ENCODE peak calls at places on chromosomes 5 and 9, in nine cellular contexts. X, Q, B, I, H, L, F, U and R are unnamed samples.

GRCh38 chr5:83044941-83045340 is 32.3 kb downstream of the TMEM167A start:
- DNase-seq in X (no peak), Q (no peak), B (no peak), I (no peak), H (no peak), L (no peak), F (no peak), U (no peak), R (no peak)

GRCh38 chr5:43674536-43674935 is 71.6 kb downstream of the NNT start:
- DNase-seq in X (peak), Q (no peak), B (no peak), I (peak), H (no peak), L (peak), F (no peak), U (no peak), R (peak)

GRCh38 chr5:160774646-160775313 is 77.2 kb downstream of the ATP10B start:
- DNase-seq in X (no peak), Q (no peak), B (no peak), I (no peak), H (no peak), L (no peak), F (no peak), U (no peak), R (no peak)

GRCh38 chr5:27854243-27854852 is 816.0 kb upstream of the CDH9 start:
- DNase-seq in X (peak), Q (no peak), B (no peak), I (no peak), H (no peak), L (no peak), F (no peak), U (no peak), R (no peak)

GRCh38 chr5:69493235-69493925 is 790 bp downstream of the OCLN start:
- DNase-seq in X (no peak), Q (peak), B (peak), I (no peak), H (peak), L (no peak), F (peak), U (peak), R (peak)

GRCh38 chr5:6766558-6767191 is 53.4 kb downstream of the TENT4A start:
- DNase-seq in X (no peak), Q (peak), B (no peak), I (peak), H (no peak), L (peak), F (no peak), U (no peak), R (peak)

GRCh38 chr9:121424024-121424432 is 54.0 kb upstream of the STOM start:
- DNase-seq in X (no peak), Q (no peak), B (no peak), I (no peak), H (no peak), L (no peak), F (no peak), U (no peak), R (no peak)

GRCh38 chr5:73498057-73498992 is at the start of gene BTF3:
- DNase-seq in X (peak), Q (peak), B (peak), I (peak), H (peak), L (peak), F (peak), U (peak), R (peak)

GRCh38 chr9:37998881-37999311 is 70.1 kb downstream of the SHB start:
- DNase-seq in X (peak), Q (no peak), B (no peak), I (no peak), H (no peak), L (peak), F (no peak), U (no peak), R (no peak)

GRCh38 chr5:73638344-73639095 is 12.5 kb downstream of the ARHGEF28 start:
- DNase-seq in X (peak), Q (no peak), B (no peak), I (peak), H (no peak), L (peak), F (no peak), U (no peak), R (peak)

DNA sequence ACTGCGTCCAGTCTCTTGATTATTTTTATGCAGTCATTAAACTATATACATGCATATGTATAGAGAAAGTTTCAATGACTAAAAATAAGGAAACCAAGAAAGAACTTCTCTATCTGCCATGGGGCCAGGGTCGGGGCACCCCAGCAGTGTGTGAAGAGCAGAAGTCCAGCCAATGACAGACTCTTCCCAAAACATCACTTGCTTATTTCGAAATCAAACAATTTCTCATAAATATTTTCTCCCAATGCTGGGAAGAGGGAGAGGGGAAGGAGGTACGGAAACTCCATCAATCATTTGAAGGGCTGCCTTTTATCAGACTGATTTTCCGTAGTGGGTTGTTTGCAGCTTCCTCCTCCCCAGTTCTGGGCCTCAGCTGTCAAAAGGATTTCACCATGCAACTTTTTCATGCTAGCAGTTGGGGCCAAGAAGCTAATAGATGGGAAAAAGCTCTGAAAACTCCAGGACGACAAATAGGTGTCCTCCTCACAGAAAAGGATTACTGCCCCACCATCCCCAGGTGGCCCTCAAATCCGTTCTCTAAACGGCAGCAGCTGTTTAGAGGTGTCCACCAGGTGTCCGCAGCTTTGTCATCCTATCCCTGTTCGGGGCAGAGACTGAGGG is 617 bp upstream of the FPGS start:
- DNase-seq in X (peak), Q (no peak), B (no peak), I (no peak), H (no peak), L (no peak), F (no peak), U (no peak), R (peak)
- TF ChIP-seq CTCF in X (peak), Q (no peak), B (peak), I (peak), H (peak), L (no peak), F (no peak), U (no peak), R (no peak)

GRCh38 chr9:35871514-35871913 is 1.3 kb upstream of the OR13J1 start:
- DNase-seq in X (no peak), Q (no peak), B (no peak), I (no peak), H (no peak), L (no peak), F (no peak), U (no peak), R (no peak)

GRCh38 chr9:35867538-35867937 is 2.7 kb downstream of the OR13J1 start:
- DNase-seq in X (no peak), Q (no peak), B (no peak), I (no peak), H (no peak), L (no peak), F (no peak), U (no peak), R (no peak)

GRCh38 chr9:35870351-35870923 is at the start of gene OR13J1:
- DNase-seq in X (no peak), Q (no peak), B (no peak), I (no peak), H (no peak), L (no peak), F (no peak), U (no peak), R (no peak)

GRCh38 chr9:35869621-35870216 is 482 bp downstream of the OR13J1 start:
- DNase-seq in X (no peak), Q (no peak), B (no peak), I (no peak), H (no peak), L (no peak), F (no peak), U (no peak), R (no peak)

GRCh38 chr9:35868972-35869371 is 1.2 kb downstream of the OR13J1 start:
- DNase-seq in X (peak), Q (no peak), B (no peak), I (no peak), H (no peak), L (no peak), F (no peak), U (no peak), R (no peak)
- TF ChIP-seq CTCF in X (no peak), Q (no peak), B (no peak), I (no peak), H (no peak), L (no peak), F (no peak), U (no peak), R (no peak)

DNA sequence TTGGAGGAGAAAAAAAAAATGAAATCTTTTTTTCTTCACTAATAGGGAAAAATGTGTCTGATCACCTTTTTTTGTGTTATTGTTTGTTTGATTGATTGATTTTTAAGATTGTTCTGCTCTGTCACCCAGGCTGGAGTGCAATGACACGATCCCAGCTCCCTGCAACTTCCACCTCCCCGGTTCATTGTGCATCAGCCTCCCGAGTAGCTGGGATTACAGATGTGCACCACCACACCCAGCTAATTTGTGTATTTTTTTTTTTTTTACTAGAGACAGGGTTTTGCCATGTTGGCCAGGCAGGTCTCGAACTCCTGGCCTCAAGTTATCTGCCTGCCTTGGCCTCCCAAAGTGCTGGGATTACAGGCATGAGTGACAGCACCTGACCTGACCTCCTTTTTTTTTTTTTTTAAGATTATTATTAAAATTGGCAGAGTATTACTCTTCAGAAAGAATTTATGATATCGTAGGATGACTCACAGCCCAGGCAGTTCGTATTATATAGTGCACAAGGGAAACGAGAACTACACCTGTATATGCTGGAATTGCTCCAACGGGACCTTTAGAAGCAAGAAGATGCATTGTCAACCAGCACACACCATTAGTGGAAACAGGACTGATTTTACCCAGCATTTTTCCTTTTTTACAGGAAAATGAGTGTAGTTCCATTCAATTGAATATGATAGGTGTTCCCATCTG is 27.7 kb downstream of the FUBP3 start:
- DNase-seq in X (peak), Q (no peak), B (no peak), I (no peak), H (no peak), L (peak), F (no peak), U (no peak), R (peak)
- TF ChIP-seq CTCF in X (no peak), Q (no peak), B (no peak), I (no peak), H (no peak), L (no peak), F (no peak), U (no peak), R (no peak)

GRCh38 chr5:96595300-96596090 is 66.7 kb upstream of the CAST start:
- DNase-seq in X (no peak), Q (peak), B (no peak), I (no peak), H (no peak), L (peak), F (peak), U (no peak), R (peak)
- TF ChIP-seq CTCF in X (peak), Q (peak), B (peak), I (peak), H (peak), L (peak), F (peak), U (peak), R (peak)

GRCh38 chr5:56329652-56330051 is 96.5 kb upstream of the ANKRD55 start:
- DNase-seq in X (no peak), Q (no peak), B (no peak), I (no peak), H (peak), L (no peak), F (no peak), U (no peak), R (no peak)

GRCh38 chr5:56330806-56331205 is 97.7 kb upstream of the ANKRD55 start:
- DNase-seq in X (no peak), Q (no peak), B (no peak), I (no peak), H (no peak), L (no peak), F (no peak), U (no peak), R (no peak)

GRCh38 chr5:56330167-56330566 is 97.0 kb upstream of the ANKRD55 start:
- DNase-seq in X (no peak), Q (no peak), B (no peak), I (no peak), H (no peak), L (no peak), F (no peak), U (no peak), R (no peak)

GRCh38 chr5:56327810-56328209 is 94.7 kb upstream of the ANKRD55 start:
- DNase-seq in X (no peak), Q (peak), B (no peak), I (no peak), H (peak), L (no peak), F (peak), U (no peak), R (no peak)

GRCh38 chr5:56328753-56329560 is 95.8 kb upstream of the ANKRD55 start:
- DNase-seq in X (peak), Q (peak), B (no peak), I (no peak), H (peak), L (peak), F (peak), U (no peak), R (no peak)
- TF ChIP-seq CTCF in X (no peak), Q (no peak), B (no peak), I (no peak), H (no peak), L (no peak), F (no peak), U (no peak), R (no peak)

DNA sequence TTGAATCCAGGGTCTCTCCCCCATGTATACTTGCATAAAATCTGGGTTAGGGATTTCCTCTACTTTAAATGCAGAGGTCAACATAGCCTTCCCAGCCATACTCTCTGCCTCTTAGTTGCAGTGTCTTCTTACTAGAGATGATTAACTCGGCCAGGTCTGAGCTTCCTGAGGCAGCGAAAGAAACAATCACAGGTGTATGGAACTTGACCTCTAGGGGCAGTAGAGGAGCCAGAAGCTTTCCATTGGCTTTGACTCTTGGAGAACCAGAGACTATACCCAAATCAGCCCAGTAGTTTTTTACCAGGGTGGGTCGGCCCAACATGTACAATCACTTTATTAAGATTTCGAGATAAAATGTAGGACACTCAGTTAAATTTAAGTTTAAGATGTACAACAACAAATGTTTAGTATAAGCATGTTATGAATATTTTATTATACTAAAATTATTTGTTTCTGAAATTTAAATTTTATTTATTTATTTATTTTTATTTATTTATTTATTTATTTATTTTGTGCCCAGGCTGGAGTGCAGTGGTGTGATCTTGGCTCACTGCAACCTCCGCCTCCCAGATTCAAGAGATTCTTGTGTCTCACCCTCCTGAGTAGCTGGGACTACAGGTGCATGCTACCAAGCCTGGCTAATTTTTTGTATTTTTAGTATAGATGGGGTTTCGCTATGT is 48.0 kb upstream of the DMRT3 start:
- DNase-seq in X (no peak), Q (peak), B (peak), I (no peak), H (no peak), L (no peak), F (peak), U (peak), R (no peak)
- TF ChIP-seq CTCF in X (peak), Q (peak), B (peak), I (peak), H (peak), L (peak), F (peak), U (peak), R (peak)